ENCODE peak calls at places on chromosomes 2 and 18, in eight cellular contexts. V is adrenal gland, N is transverse colon, Q is tibial artery, L is neural progenitor cell, R is MM.1S, H is tibial nerve, X is hepatocyte. E is an unnamed sample. For H3K9me3, the result is how much of the 10 kb centered on the place peaks cover.

GRCh38 chr18:58784601-58785137 is 80.0 kb upstream of the ZNF532 start:
- DNase-seq in X (peak), V (no peak), H (no peak), Q (peak), L (peak), R (no peak), N (no peak), E (no peak)

GRCh38 chr2:172208881-172209325 is 106.2 kb upstream of the DLX2 start:
- DNase-seq in L (no peak), R (no peak), V (no peak), Q (no peak), N (no peak), H (no peak), X (no peak), E (no peak)

GRCh38 chr2:97951155-97951670 is 44.5 kb downstream of the TMEM131 start:
- DNase-seq in L (no peak), R (no peak), Q (no peak), H (no peak), X (no peak), N (no peak), V (no peak), E (no peak)

GRCh38 chr2:43340945-43341356 is 114.5 kb upstream of the ZFP36L2 start:
- DNase-seq in H (no peak), Q (no peak), V (no peak), L (no peak), N (no peak), R (no peak), X (no peak), E (no peak)

GRCh38 chr2:88658890-88659881 is 31.9 kb upstream of the EIF2AK3 start:
- DNase-seq in R (no peak), V (no peak), L (no peak), Q (peak), X (peak), N (peak), H (peak), E (peak)

GRCh38 chr18:57644540-57644939 is 22.9 kb upstream of the NARS1 start:
- DNase-seq in N (no peak), R (no peak), H (no peak), Q (no peak), X (no peak), V (no peak), L (no peak), E (no peak)

GRCh38 chr2:68853035-68853434 is 18.2 kb downstream of the BMP10 start:
- DNase-seq in H (no peak), V (no peak), Q (no peak), L (no peak), R (no peak), X (no peak), N (no peak), E (no peak)

GRCh38 chr2:216752855-216753505 is 57.6 kb upstream of the IGFBP5 start:
- DNase-seq in H (no peak), R (no peak), L (no peak), X (no peak), Q (no peak), N (no peak), V (no peak), E (no peak)

GRCh38 chr2:28377984-28378678 is 14.5 kb upstream of the FOSL2 start:
- DNase-seq in N (peak), Q (no peak), V (no peak), R (no peak), H (no peak), L (peak), X (no peak), E (no peak)

GRCh38 chr2:25309402-25309801 is 32.3 kb downstream of the DNMT3A start:
- DNase-seq in V (no peak), H (peak), X (peak), R (peak), N (peak), Q (no peak), L (peak), E (no peak)

GRCh38 chr2:152646775-152647174 is 70.5 kb downstream of the PRPF40A start:
- DNase-seq in H (no peak), L (no peak), Q (no peak), X (peak), N (no peak), R (no peak), V (no peak), E (no peak)

GRCh38 chr2:25042321-25043240 is 705 bp downstream of the EFR3B start:
- DNase-seq in H (no peak), N (peak), R (peak), L (peak), X (peak), V (peak), Q (peak), E (no peak)

GRCh38 chr2:20148841-20149702 is 75.9 kb downstream of the SDC1 start:
- DNase-seq in R (no peak), L (peak), V (no peak), X (no peak), H (no peak), N (no peak), Q (no peak), E (no peak)

GRCh38 chr2:133817680-133818566 is 249.7 kb upstream of the NCKAP5 start:
- DNase-seq in X (peak), V (no peak), R (no peak), N (no peak), L (no peak), Q (no peak), H (no peak), E (no peak)

GRCh38 chr2:86225581-86225980 is 26.3 kb downstream of the MRPL35 start:
- DNase-seq in H (no peak), V (no peak), X (no peak), N (peak), L (no peak), Q (peak), R (peak), E (no peak)

GRCh38 chr2:39737661-39738060 is 41.4 kb downstream of the THUMPD2 start:
- DNase-seq in Q (peak), N (no peak), V (no peak), L (peak), H (no peak), R (no peak), X (peak), E (no peak)

GRCh38 chr2:189000221-189000620 is 26.0 kb downstream of the COL3A1 start:
- DNase-seq in L (no peak), X (no peak), N (no peak), Q (no peak), R (no peak), H (no peak), V (no peak), E (no peak)

GRCh38 chr2:118061135-118061955 is 26.9 kb upstream of the INSIG2 start:
- DNase-seq in L (peak), N (no peak), R (peak), V (no peak), Q (no peak), X (no peak), H (peak), E (no peak)

GRCh38 chr2:223523541-223523940 is 78.6 kb downstream of the SCG2 start:
- DNase-seq in R (no peak), V (no peak), H (no peak), L (no peak), Q (no peak), N (no peak), X (no peak), E (no peak)

GRCh38 chr18:886076-886475 is 18.6 kb upstream of the ADCYAP1 start:
- DNase-seq in R (no peak), V (no peak), X (no peak), N (no peak), L (no peak), H (no peak), Q (no peak), E (no peak)

GRCh38 chr2:202344178-202344577 is 31.9 kb upstream of the BMPR2 start:
- DNase-seq in L (no peak), Q (no peak), R (no peak), H (no peak), X (no peak), V (no peak), N (no peak), E (no peak)

GRCh38 chr2:227862741-227863588 is 8.5 kb upstream of the DAW1 start:
- DNase-seq in N (no peak), H (peak), Q (no peak), V (no peak), X (peak), L (no peak), R (no peak), E (no peak)

GRCh38 chr2:218396688-218397501 is 2.8 kb upstream of the CTDSP1 start:
- DNase-seq in L (peak), R (no peak), H (peak), V (peak), X (peak), N (peak), Q (peak), E (peak)

GRCh38 chr2:193627187-193627917 is 1432.6 kb upstream of the TMEFF2 start:
- DNase-seq in R (peak), X (peak), V (no peak), N (peak), L (no peak), Q (no peak), H (no peak), E (no peak)

GRCh38 chr2:105390454-105390853 is 8.4 kb downstream of the FHL2 start:
- DNase-seq in L (no peak), Q (peak), H (no peak), N (peak), V (no peak), X (no peak), R (no peak), E (no peak)

GRCh38 chr2:11187083-11187619 is 31.9 kb downstream of the SLC66A3 start:
- DNase-seq in R (no peak), N (no peak), L (no peak), X (no peak), Q (no peak), V (no peak), H (no peak), E (no peak)

GRCh38 chr2:109690822-109691541 is 76.8 kb downstream of the SOWAHC start:
- DNase-seq in N (peak), R (no peak), L (no peak), V (peak), H (no peak), X (peak), Q (peak), E (no peak)

GRCh38 chr2:59932341-59932740 is 621.1 kb downstream of the BCL11A start:
- DNase-seq in L (peak), N (no peak), H (no peak), X (no peak), V (no peak), Q (no peak), R (no peak), E (no peak)

GRCh38 chr2:174781996-174782395 is 17.7 kb upstream of the CHRNA1 start:
- DNase-seq in N (no peak), X (no peak), R (no peak), V (no peak), H (no peak), Q (no peak), L (no peak), E (no peak)

GRCh38 chr18:2537281-2537680 is 34.0 kb downstream of the METTL4 start:
- DNase-seq in N (no peak), R (no peak), L (no peak), Q (no peak), X (no peak), V (no peak), H (no peak), E (no peak)

GRCh38 chr2:73300926-73301325 is 7.6 kb upstream of the EGR4 start:
- DNase-seq in X (no peak), R (no peak), L (no peak), V (no peak), Q (peak), H (no peak), N (no peak), E (no peak)

GRCh38 chr2:232377841-232378734 is 463 bp upstream of the ALPP start:
- DNase-seq in L (no peak), R (no peak), V (no peak), H (no peak), X (no peak), Q (peak), N (no peak), E (peak)

GRCh38 chr18:36953047-36953446 is 124.1 kb downstream of the KIAA1328 start:
- DNase-seq in Q (no peak), N (no peak), L (no peak), R (no peak), H (no peak), V (no peak), X (no peak), E (no peak)

GRCh38 chr18:79685281-79685680 is 5.7 kb downstream of the CTDP1 start:
- DNase-seq in H (no peak), R (no peak), Q (no peak), N (no peak), L (no peak), X (no peak), V (no peak), E (no peak)

GRCh38 chr2:205024822-205025518 is 479.7 kb downstream of the PARD3B start:
- DNase-seq in L (no peak), X (peak), V (peak), Q (peak), R (no peak), H (peak), N (peak), E (no peak)

GRCh38 chr2:64036343-64036742 is 17.1 kb upstream of the VPS54 start:
- DNase-seq in R (peak), H (no peak), X (no peak), Q (no peak), L (no peak), V (no peak), N (no peak), E (no peak)

GRCh38 chr18:12839526-12840196 is 44.4 kb downstream of the PTPN2 start:
- DNase-seq in L (no peak), Q (no peak), R (peak), N (no peak), H (no peak), X (no peak), V (no peak), E (no peak)
- H3K4me3 ChIP-seq in L (no peak), Q (no peak), R (peak), N (no peak), H (no peak), X (no peak), V (no peak), E (no peak)

GRCh38 chr2:239917128-239917956 is 107.8 kb downstream of the NDUFA10 start:
- DNase-seq in L (no peak), V (no peak), X (no peak), N (no peak), H (no peak), R (no peak), Q (no peak), E (no peak)
- H3K9me3 ChIP-seq in L (under half), V (under half), X (under half), N (under half), H (under half), R (under half), Q (under half), E (under half)

GRCh38 chr2:168156661-168157060 is 90.7 kb downstream of the STK39 start:
- DNase-seq in H (no peak), N (peak), R (no peak), Q (no peak), L (no peak), V (no peak), X (peak), E (no peak)
- H3K4me3 ChIP-seq in H (no peak), N (no peak), R (no peak), Q (no peak), L (no peak), V (no peak), X (no peak), E (no peak)

GRCh38 chr2:208509586-208509985 is 103.0 kb downstream of the PTH2R start:
- DNase-seq in N (no peak), X (no peak), R (no peak), Q (no peak), H (no peak), V (no peak), L (no peak), E (no peak)
- H3K9me3 ChIP-seq in N (under half), X (under half), R (under half), Q (under half), H (under half), V (under half), L (under half), E (under half)

GRCh38 chr2:175935289-175936181 is 66.5 kb downstream of the LNPK start:
- DNase-seq in H (no peak), X (no peak), R (no peak), Q (no peak), V (no peak), N (no peak), L (no peak), E (no peak)
- H3K4me3 ChIP-seq in H (no peak), X (no peak), R (no peak), Q (no peak), V (no peak), N (no peak), L (no peak), E (no peak)

GRCh38 chr2:238473523-238473922 is 46.8 kb downstream of the ASB1 start:
- DNase-seq in L (no peak), Q (no peak), N (no peak), H (no peak), R (no peak), X (no peak), V (no peak), E (no peak)

GRCh38 chr2:238473014-238473413 is 46.3 kb downstream of the ASB1 start:
- DNase-seq in L (no peak), R (no peak), Q (no peak), V (no peak), X (no peak), N (no peak), H (no peak), E (no peak)

GRCh38 chr2:238475571-238475970 is 48.8 kb downstream of the ASB1 start:
- DNase-seq in H (no peak), Q (no peak), R (no peak), L (no peak), V (no peak), N (no peak), X (no peak), E (no peak)

GRCh38 chr2:238476258-238476657 is 49.5 kb downstream of the ASB1 start:
- DNase-seq in H (no peak), V (no peak), R (no peak), X (no peak), Q (no peak), N (no peak), L (no peak), E (no peak)

GRCh38 chr2:238475034-238475433 is 48.3 kb downstream of the ASB1 start:
- DNase-seq in L (no peak), R (no peak), Q (no peak), V (no peak), H (no peak), N (no peak), X (no peak), E (no peak)
- H3K9me3 ChIP-seq in L (under half), R (under half), Q (under half), V (under half), H (under half), N (under half), X (under half), E (under half)

GRCh38 chr2:30444283-30444682 is 2.8 kb upstream of the LCLAT1 start:
- DNase-seq in N (peak), V (no peak), L (no peak), X (no peak), R (no peak), Q (no peak), H (peak), E (peak)

GRCh38 chr2:30441023-30441422 is 6.0 kb upstream of the LCLAT1 start:
- DNase-seq in L (no peak), H (no peak), X (no peak), N (no peak), R (no peak), V (no peak), Q (no peak), E (no peak)

GRCh38 chr2:30445266-30445821 is 1.7 kb upstream of the LCLAT1 start:
- DNase-seq in N (no peak), V (no peak), Q (no peak), X (no peak), R (no peak), L (no peak), H (no peak), E (peak)

GRCh38 chr2:30439879-30440278 is 7.2 kb upstream of the LCLAT1 start:
- DNase-seq in H (no peak), V (no peak), X (no peak), L (no peak), R (no peak), Q (no peak), N (no peak), E (no peak)

DNA sequence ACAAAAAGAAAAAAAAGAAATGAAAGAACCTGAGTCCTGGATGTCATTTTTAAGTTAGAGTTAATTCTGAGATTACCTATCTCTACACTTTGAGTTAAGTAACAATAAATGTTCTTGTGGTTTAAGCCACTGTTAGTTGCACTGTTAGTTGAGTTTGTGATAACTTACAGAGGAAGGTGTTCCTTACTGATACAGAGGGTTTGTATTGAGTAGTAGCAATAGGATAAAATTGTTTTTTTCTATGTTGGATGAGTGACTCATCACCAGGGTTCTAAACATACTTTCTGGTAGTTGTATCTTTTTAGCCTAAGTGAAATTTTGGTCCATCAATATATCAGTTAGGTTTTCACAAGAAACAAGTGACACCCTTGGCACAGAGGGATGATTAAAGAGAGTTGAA is 4.0 kb upstream of the LCLAT1 start:
- DNase-seq in Q (no peak), H (no peak), N (no peak), V (no peak), L (no peak), X (no peak), R (no peak), E (no peak)
- H3K4me3 ChIP-seq in Q (no peak), H (no peak), N (no peak), V (no peak), L (no peak), X (no peak), R (no peak), E (no peak)

DNA sequence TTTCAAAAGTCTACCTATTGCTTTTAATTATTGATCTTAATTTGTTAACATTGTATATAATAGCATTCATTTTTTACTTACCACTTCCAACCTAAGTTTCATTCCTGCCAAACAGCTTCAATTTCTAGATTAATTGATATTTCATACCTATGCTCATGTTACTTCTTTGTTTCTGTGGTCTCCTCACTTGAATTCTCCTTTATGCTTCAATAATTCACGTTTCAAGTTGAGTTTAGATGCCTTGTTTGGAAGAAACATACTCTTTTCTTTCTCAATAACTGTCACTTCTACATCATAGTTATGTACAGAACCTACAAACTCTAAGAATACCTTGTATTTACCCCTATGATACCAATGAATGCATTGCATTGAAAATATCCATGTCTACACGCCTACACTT is 862.2 kb upstream of the LRATD1 start:
- DNase-seq in V (no peak), N (no peak), H (no peak), L (no peak), X (no peak), R (no peak), Q (no peak), E (no peak)
- H3K9me3 ChIP-seq in V (under half), N (under half), H (under half), L (under half), X (under half), R (under half), Q (under half), E (under half)

GRCh38 chr2:62200868-62201267 is 5.0 kb downstream of the B3GNT2 start:
- DNase-seq in V (no peak), H (no peak), N (no peak), Q (no peak), L (no peak), R (no peak), X (no peak), E (no peak)
- H3K4me3 ChIP-seq in V (no peak), H (no peak), N (no peak), Q (no peak), L (no peak), R (no peak), X (no peak), E (no peak)